ENCODE peak calls at places on chromosome 3, in five cellular contexts. L is thyroid gland, K is endothelial cell, O is GM12865, X is progenitor cell of endocrine pancreas. R is an unnamed sample.

GRCh38 chr3:188890572-188891270 is 281.1 kb upstream of the TPRG1 start:
- DNase-seq in X (no peak), L (no peak), O (no peak), K (no peak), R (peak)

GRCh38 chr3:127732879-127733350 is 60.2 kb downstream of the ABTB1 start:
- DNase-seq in X (no peak), O (peak), L (no peak), K (no peak), R (no peak)

GRCh38 chr3:72223116-72223515 is 438.2 kb upstream of the PROK2 start:
- DNase-seq in L (no peak), K (no peak), X (no peak), O (no peak), R (no peak)

GRCh38 chr3:124850633-124851032 is 36.5 kb downstream of the ITGB5 start:
- DNase-seq in X (no peak), O (no peak), L (no peak), K (no peak), R (peak)

GRCh38 chr3:27633224-27633545 is 88.9 kb downstream of the EOMES start:
- DNase-seq in K (no peak), O (peak), X (no peak), L (no peak), R (no peak)

GRCh38 chr3:132378846-132379245 is 38.5 kb upstream of the DNAJC13 start:
- DNase-seq in L (no peak), O (no peak), K (no peak), X (no peak), R (no peak)

GRCh38 chr3:149401215-149401925 is 23.9 kb upstream of the TM4SF1 start:
- DNase-seq in L (no peak), X (no peak), K (no peak), O (no peak), R (peak)

GRCh38 chr3:194439915-194440550 is 41.0 kb upstream of the GP5 start:
- DNase-seq in O (no peak), L (no peak), X (no peak), K (no peak), R (no peak)

GRCh38 chr3:101676219-101676764 is 640 bp downstream of the ZBTB11 start:
- DNase-seq in K (peak), X (peak), O (peak), L (peak), R (peak)

GRCh38 chr3:44476181-44476599 is 1.3 kb downstream of the ZNF445 start:
- DNase-seq in K (no peak), X (no peak), O (peak), L (no peak), R (peak)

GRCh38 chr3:50264964-50265485 is 3.9 kb upstream of the SEMA3B start:
- DNase-seq in K (no peak), L (no peak), X (no peak), O (no peak), R (peak)

GRCh38 chr3:3209714-3210113 is 30.2 kb upstream of the CRBN start:
- DNase-seq in O (no peak), X (no peak), L (no peak), K (no peak), R (no peak)

DNA sequence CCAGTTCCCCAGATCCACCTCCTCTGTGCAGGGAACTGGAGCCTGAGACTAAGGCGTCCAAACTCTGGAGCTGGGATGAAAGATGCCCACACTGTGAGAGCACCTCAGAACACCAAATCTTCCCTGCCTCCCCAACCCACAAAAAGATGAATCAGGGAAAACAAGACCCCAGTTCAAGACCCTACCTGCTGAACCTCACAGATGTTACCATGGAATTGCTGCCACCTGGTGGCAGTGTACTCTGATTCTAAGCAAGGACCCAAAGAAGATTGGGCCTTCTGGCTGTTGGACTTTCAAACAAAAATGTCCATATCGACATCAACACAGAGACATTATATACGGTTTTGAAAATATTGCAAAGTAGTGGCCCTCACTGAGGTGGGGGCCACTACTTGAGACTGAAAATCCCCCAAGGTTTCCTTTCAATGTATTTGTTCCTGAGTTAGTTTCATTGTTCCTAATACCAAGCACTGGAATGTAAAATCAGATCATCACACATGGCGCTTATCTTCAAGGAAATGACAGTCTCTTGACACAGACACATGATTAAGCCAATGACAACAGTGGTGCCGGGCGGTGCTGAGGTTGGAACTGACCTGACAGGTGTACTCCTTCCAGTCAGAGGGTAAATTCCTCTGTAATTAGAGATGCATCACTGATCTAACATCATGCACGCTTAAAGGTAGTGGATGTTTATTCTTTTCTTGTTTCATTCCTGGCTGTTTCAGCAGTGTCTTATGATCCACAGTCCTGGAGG is 67.6 kb downstream of the SLC6A11 start:
- DNase-seq in X (no peak), O (peak), K (peak), L (no peak), R (no peak)
- TF ChIP-seq CTCF in X (peak), O (peak), K (peak), L (no peak), R (peak)

GRCh38 chr3:43406637-43407023 is 120.3 kb downstream of the SNRK start:
- DNase-seq in L (no peak), O (no peak), K (no peak), X (no peak), R (no peak)
- TF ChIP-seq CTCF in L (no peak), O (no peak), K (no peak), X (no peak), R (no peak)

DNA sequence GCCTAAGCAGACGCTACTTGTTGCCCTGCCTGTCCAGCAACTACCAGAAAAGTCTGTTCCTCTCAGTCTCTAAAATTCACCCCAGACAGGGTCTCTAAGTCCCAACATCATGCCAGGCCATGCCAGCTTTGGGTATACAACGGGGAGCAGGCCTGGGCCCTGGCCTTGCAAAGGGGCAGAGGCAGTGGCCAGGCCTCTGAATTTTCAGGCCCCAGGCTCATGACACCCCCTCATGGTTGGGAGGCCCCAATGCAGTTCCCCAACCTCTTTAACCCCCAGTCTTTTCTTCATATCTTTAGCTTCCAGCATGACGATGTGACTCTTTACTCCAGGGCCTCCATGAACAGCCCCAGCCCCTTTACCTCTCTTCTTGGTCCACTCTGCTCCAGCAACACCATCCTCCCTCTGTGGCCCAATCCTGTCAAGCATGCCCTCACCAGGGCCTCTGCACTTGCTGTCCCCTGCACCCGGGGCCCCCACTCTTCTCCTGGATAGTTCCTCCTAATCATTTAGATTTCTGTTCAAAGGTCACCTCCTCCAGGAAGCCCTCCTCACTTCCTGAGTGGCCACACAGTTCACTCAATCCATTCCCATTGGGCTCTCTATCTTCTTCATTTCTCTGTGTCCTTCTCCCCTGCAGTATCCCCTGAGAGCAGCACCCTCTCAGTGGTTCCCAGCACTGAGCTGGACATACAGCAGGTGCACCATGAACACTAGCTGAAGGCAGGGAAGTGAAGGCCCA is 4.8 kb downstream of the IQSEC1 start:
- DNase-seq in O (no peak), L (no peak), K (no peak), X (no peak), R (no peak)
- TF ChIP-seq CTCF in O (no peak), L (no peak), K (no peak), X (no peak), R (peak)

DNA sequence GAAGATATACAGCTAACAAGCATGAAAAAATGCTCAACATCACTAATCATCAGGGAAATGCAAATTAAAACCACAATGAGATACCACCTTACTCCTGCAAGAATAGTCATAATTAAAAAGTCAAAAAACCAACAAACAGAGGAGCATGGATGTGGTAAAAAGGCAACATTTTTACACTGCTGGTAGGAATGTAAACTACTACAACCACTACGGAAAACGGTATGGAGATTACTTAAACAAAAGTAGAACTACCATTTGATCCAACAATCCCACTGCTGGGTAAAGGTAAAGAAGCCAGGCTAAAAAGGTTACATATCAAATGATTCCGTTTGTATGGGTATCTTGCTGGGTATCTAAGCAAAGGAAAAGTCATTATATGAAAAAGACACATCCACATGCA is 53.8 kb downstream of the STAG1 start:
- DNase-seq in K (no peak), O (no peak), X (no peak), L (no peak), R (no peak)
- TF ChIP-seq CTCF in K (peak), O (no peak), X (no peak), L (no peak), R (peak)

GRCh38 chr3:9249273-9250192 is at the start of gene SRGAP3:
- DNase-seq in O (peak), K (peak), L (peak), X (peak), R (peak)
- TF ChIP-seq CTCF in O (peak), K (no peak), L (no peak), X (peak), R (peak)

DNA sequence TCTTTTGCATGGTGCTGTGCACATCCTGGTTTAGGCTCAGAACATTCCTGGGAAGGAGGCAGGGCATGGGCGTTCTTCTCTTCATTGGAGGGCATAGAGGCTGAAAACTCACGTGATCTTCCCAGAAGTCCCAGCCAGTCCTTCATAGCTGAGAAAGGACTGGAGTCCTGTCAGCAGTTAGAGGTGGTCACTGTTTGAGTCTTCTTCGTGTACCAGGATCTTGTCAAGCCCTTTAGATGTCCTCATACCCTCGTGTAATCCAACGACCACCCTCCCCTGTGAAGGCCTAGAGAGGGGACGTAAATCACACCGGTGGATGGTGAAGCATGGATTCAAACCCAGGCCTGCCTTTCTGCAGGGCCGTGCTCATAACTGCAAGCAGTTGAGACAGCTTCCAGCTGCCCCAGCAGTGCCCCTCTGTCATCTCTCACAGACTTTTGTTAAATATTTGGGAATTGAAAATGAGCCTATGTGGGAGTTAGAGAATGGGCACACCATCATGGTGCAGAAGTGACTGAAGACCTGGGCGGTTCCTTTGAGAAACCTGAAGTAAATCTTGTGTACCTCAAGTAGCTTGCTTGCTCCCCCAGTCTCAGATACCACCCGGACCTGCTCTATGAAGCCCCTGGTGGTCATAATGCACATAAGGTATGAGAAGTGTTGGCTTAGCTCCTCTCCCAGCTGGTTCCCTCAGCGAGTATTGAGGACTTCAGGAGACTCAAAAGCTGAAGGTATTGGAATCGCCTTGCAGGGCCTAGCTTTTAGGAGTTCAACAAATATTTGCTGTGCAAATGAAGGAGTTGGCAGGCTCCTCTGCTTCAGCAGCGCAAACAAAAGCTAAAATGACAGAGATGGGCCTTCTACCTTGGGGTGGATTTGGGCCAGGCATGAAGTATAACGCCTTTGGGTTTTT is 1.4 kb downstream of the CMTM8 start:
- DNase-seq in O (peak), X (peak), L (no peak), K (peak), R (no peak)
- TF ChIP-seq CTCF in O (peak), X (peak), L (no peak), K (peak), R (peak)

GRCh38 chr3:99751649-99752048 is 66.0 kb upstream of the CMSS1 start:
- DNase-seq in X (no peak), K (no peak), O (no peak), L (no peak), R (peak)

GRCh38 chr3:99753268-99753975 is 64.2 kb upstream of the CMSS1 start:
- DNase-seq in X (no peak), K (peak), L (peak), O (peak), R (peak)

DNA sequence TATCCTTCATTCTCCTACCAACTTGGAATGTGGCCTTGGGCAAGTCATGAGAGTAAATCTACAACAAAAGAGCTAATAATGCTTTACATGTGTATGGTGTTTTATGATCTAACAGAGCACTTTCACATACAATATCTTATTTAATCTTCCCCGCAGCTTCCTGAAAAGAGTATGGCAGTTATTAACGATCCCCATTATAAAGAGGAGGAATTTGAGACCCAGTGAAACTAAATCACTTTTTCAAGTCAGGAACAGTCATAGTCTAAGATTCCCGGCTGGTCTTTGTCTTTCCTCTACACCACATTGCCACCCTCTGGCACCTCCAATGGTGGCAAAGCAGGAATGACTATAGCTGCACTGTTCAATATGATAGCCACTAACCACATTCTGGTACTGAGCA is 69.7 kb upstream of the CMSS1 start:
- DNase-seq in K (peak), O (peak), L (peak), X (no peak), R (peak)
- TF ChIP-seq CTCF in K (no peak), O (no peak), L (no peak), X (peak), R (peak)

GRCh38 chr3:140296796-140297352 is 361.9 kb downstream of the CLSTN2 start:
- DNase-seq in L (no peak), X (no peak), O (no peak), K (no peak), R (no peak)
- TF ChIP-seq CTCF in L (no peak), X (no peak), O (no peak), K (no peak), R (no peak)

R was measured in HFFc6.